ENCODE peak calls at places on chromosomes 2 and 18, in eight cellular contexts. Z is body of pancreas, N is ovary, D is heart left ventricle, R is vagina, G is IMR-90, A is A549, O is H1. L is an unnamed sample.

GRCh38 chr2:177641321-177641720 is 248.7 kb downstream of the AGPS start:
- DNase-seq in Z (no peak), N (no peak), D (no peak), R (no peak), G (no peak), A (no peak), O (no peak), L (no peak)

GRCh38 chr2:96236882-96237281 is 28.3 kb upstream of the STARD7 start:
- DNase-seq in Z (no peak), N (no peak), D (no peak), R (no peak), G (no peak), A (no peak), O (no peak), L (no peak)

GRCh38 chr2:170822292-170822884 is 5.7 kb downstream of the GAD1 start:
- DNase-seq in Z (no peak), N (no peak), D (no peak), R (no peak), G (no peak), A (peak; percentile 37), O (peak; percentile 82), L (no peak)

GRCh38 chr2:97928591-97928990 is 67.2 kb downstream of the TMEM131 start:
- DNase-seq in Z (no peak), N (no peak), D (no peak), R (no peak), G (no peak), A (no peak), O (no peak), L (no peak)

GRCh38 chr2:157894694-157895450 is 18.7 kb upstream of the ACVR1 start:
- DNase-seq in Z (no peak), N (no peak), D (no peak), R (no peak), G (peak; percentile 84), A (no peak), O (no peak), L (no peak)

GRCh38 chr2:218781691-218782528 is at the start of gene CYP27A1:
- DNase-seq in Z (peak; percentile 58), N (peak; percentile 65), D (peak; percentile 54), R (no peak), G (no peak), A (no peak), O (peak; percentile 70), L (peak; percentile 88)

GRCh38 chr2:127455566-127456493 is 37.6 kb downstream of the PROC start:
- DNase-seq in Z (no peak), N (no peak), D (no peak), R (no peak), G (no peak), A (no peak), O (no peak), L (no peak)

GRCh38 chr2:165863816-165864221 is 69.8 kb upstream of the GALNT3 start:
- DNase-seq in Z (no peak), N (no peak), D (no peak), R (no peak), G (no peak), A (no peak), O (no peak), L (no peak)

GRCh38 chr2:231583982-231584381 is 8.7 kb upstream of the TEX44 start:
- DNase-seq in Z (no peak), N (no peak), D (no peak), R (no peak), G (no peak), A (no peak), O (peak; percentile 58), L (no peak)

GRCh38 chr2:36482576-36483214 is 115.3 kb downstream of the FEZ2 start:
- DNase-seq in Z (peak; percentile 40), N (no peak), D (no peak), R (no peak), G (peak; percentile 85), A (peak; percentile 61), O (no peak), L (no peak)

DNA sequence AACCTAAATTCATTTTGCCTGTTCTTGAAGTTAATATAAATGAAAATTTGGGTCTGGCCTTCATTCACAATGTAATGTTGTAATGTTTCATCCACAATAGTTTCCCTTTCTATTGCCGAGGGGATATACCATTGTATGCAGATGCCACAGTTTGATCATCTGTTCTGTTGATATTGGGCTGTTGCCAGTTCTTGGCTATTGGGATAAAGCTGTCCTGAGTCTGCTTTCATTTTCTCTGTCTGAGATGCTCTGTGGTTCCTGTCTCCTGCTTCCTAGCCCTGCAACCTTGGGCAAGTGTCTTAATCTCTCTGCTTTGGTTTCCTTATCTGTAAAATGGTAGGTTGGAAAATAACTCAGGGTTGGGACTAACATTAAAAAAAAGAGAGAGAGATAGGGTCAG is 25.2 kb downstream of the B3GNT2 start:
- DNase-seq in Z (no peak), N (no peak), D (no peak), R (no peak), G (peak; percentile 30), A (no peak), O (no peak), L (no peak)
- H3K4me3 ChIP-seq in Z (no peak overlapping the region), N (no peak overlapping the region), D (no peak overlapping the region), R (no peak overlapping the region), G (no peak overlapping the region), A (no peak overlapping the region), O (no peak overlapping the region), L (no peak overlapping the region)

GRCh38 chr18:23548719-23549118 is 37.6 kb downstream of the NPC1 start:
- DNase-seq in Z (no peak), N (no peak), D (no peak), R (no peak), G (no peak), A (no peak), O (no peak), L (no peak)

GRCh38 chr18:23545247-23545789 is 41.0 kb downstream of the NPC1 start:
- DNase-seq in Z (no peak), N (no peak), D (no peak), R (no peak), G (no peak), A (no peak), O (no peak), L (no peak)

GRCh38 chr18:23550898-23551297 is 35.4 kb downstream of the NPC1 start:
- DNase-seq in Z (no peak), N (no peak), D (no peak), R (no peak), G (no peak), A (no peak), O (no peak), L (peak; percentile 3)

GRCh38 chr18:23547806-23548205 is 38.5 kb downstream of the NPC1 start:
- DNase-seq in Z (no peak), N (no peak), D (no peak), R (no peak), G (no peak), A (peak; percentile 59), O (no peak), L (no peak)

DNA sequence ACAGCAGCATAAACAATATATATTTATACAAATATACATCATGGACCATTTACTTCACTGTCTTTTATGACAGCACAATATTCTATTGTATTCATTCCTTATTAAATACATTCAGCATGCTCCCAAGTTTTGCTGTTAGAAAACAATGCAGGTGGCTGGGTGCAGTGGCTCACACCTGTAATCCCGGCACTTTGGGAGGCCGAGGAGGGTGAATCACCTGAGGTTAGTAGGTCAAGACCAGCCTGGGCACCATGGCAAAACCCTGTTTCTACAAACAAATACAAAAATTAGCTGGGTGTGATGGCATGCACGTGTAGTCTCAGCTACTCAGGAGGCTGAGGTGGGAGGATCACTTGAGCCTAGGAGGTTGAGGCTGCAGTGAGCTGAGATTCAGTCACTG is 39.0 kb downstream of the NPC1 start:
- DNase-seq in Z (no peak), N (no peak), D (no peak), R (no peak), G (no peak), A (peak; percentile 23), O (no peak), L (peak; percentile 42)
- TF ChIP-seq POLR2A in Z (no peak), N (no peak), D (no peak), R (no peak), G (no peak), A (no peak), O (no peak), L (no peak)

DNA sequence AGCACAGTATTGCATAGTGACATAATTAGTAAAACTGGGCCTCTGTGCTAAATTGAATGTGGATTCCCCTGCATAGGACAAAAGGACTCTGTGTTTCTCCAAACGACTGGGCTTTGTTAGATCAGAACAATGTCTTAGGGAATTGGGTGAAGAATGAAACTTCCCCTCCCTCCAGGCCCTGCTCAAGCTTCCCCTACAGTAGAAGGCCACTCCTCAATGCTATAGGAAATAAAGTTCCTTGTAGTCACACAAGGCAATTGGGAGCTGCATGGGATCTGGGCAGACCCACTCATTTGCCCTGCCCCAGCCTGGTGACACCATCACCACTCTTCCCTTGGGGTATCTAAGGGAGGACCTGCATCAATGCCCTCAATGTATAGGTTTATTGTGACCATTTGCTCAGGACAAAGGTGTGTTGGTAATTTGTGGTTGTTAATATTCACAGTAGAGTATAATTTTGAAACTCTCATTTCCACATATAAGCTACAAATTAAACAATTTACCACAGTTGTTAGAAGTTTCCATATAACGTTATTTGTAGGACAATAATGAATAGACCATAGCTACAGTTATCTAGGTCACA is 64.7 kb upstream of the DARS1 start:
- DNase-seq in Z (no peak), N (no peak), D (no peak), R (no peak), G (no peak), A (no peak), O (no peak), L (no peak)
- TF ChIP-seq CTCF in Z (no peak), N (no peak), D (no peak), R (no peak), G (no peak), A (no peak), O (no peak), L (no peak)

GRCh38 chr18:57974585-57974984 is 69.4 kb upstream of the NEDD4L start:
- DNase-seq in Z (no peak), N (no peak), D (no peak), R (no peak), G (no peak), A (no peak), O (no peak), L (no peak)

GRCh38 chr18:57980573-57981348 is 63.3 kb upstream of the NEDD4L start:
- DNase-seq in Z (peak; percentile 12), N (no peak), D (no peak), R (no peak), G (no peak), A (no peak), O (no peak), L (no peak)

GRCh38 chr18:57973889-57974288 is 70.1 kb upstream of the NEDD4L start:
- DNase-seq in Z (no peak), N (no peak), D (no peak), R (no peak), G (no peak), A (no peak), O (no peak), L (no peak)

GRCh38 chr18:57975805-57976204 is 68.2 kb upstream of the NEDD4L start:
- DNase-seq in Z (no peak), N (no peak), D (no peak), R (no peak), G (no peak), A (no peak), O (no peak), L (no peak)

DNA sequence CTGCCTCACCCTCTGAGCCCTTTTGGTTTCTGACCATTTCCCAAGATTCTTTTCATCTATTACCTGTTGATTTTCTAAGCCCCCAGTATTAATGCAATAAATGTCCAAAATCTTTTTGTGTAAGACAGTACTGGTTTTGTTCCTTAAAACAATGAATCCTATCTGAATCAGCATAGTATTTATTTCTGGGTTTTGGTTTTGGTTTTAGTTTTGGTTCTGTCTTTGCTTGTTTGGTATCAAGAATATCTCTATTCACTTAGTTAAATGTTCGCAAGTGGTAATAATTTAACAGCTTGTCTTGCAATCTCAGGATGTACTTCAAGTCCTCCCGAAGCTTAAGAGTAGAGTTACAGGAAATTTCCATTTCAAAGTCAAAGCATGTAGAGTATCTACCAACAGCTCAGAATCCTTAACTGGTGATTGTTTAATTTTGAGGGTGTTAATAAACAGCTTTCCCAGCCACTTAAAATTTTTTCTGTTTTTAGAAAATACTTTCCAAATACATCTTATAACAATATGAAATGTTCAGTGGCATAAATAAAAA is 67.7 kb upstream of the NEDD4L start:
- DNase-seq in Z (no peak), N (no peak), D (no peak), R (no peak), G (no peak), A (no peak), O (no peak), L (no peak)
- H3K4me3 ChIP-seq in Z (no peak overlapping the region), N (no peak overlapping the region), D (no peak overlapping the region), R (no peak overlapping the region), G (no peak overlapping the region), A (no peak overlapping the region), O (no peak overlapping the region), L (no peak overlapping the region)